ENCODE peak calls at places on chromosomes 13 and 19, in four cellular contexts. One of them, this sample, is unnamed. For H3K4me1, the result is how much of the 10 kb centered on the place peaks cover.

GRCh38 chr19:48752511-48753365 is at the start of gene FUT1:
- DNase-seq in PC-3: peak
- DNase-seq in lower lobe of right lung: peak
- DNase-seq in suprapubic skin: peak
- DNase-seq in this sample: no peak

GRCh38 chr13:111184685-111185401 is 69.7 kb downstream of the ARHGEF7 start:
- DNase-seq in lower lobe of right lung: no peak
- DNase-seq in PC-3: no peak
- DNase-seq in suprapubic skin: no peak
- DNase-seq in this sample: no peak

GRCh38 chr19:7657047-7657779 is 11.6 kb upstream of the RETN start:
- DNase-seq in lower lobe of right lung: peak
- DNase-seq in PC-3: no peak
- DNase-seq in suprapubic skin: no peak
- DNase-seq in this sample: no peak

GRCh38 chr13:30713133-30713532 is 22.2 kb upstream of the ALOX5AP start:
- DNase-seq in lower lobe of right lung: peak
- DNase-seq in suprapubic skin: no peak
- DNase-seq in PC-3: no peak
- DNase-seq in this sample: no peak

GRCh38 chr13:97435794-97436193 is 1.8 kb downstream of the RAP2A start:
- DNase-seq in suprapubic skin: no peak
- DNase-seq in lower lobe of right lung: no peak
- DNase-seq in PC-3: no peak
- DNase-seq in this sample: no peak

GRCh38 chr13:47933688-47934011 is 67.4 kb downstream of the SUCLA2 start:
- DNase-seq in lower lobe of right lung: no peak
- DNase-seq in suprapubic skin: no peak
- DNase-seq in PC-3: peak
- DNase-seq in this sample: no peak

GRCh38 chr13:91326156-91326555 is 21.3 kb upstream of the MIR17HG start:
- DNase-seq in suprapubic skin: no peak
- DNase-seq in PC-3: peak
- DNase-seq in lower lobe of right lung: no peak
- DNase-seq in this sample: no peak

GRCh38 chr19:51318687-51319675 is 7.5 kb downstream of the IGLON5 start:
- DNase-seq in PC-3: no peak
- DNase-seq in suprapubic skin: no peak
- DNase-seq in lower lobe of right lung: no peak
- DNase-seq in this sample: no peak

GRCh38 chr19:13366529-13367143 is 139.6 kb downstream of the CACNA1A start:
- DNase-seq in PC-3: peak
- DNase-seq in lower lobe of right lung: no peak
- DNase-seq in suprapubic skin: no peak
- DNase-seq in this sample: no peak

DNA sequence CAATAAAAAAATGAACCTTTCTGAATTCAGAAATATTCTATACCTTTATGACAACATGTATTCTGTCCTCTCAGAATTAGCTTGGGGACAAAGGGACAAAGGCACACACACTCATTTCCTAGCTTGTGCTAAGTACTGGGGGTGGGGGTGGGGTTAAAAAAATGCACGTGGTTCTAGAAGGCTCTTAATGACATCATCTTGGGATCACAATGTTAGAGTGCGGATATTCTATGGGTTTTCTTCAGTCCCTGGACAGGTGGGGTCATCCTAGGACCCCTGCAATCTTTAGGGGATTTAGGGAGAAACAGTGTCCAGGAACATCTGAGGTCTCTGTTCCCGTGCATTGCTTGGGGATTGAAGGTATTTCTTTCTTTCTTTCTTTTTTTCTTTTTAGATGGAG is 21.8 kb downstream of the GATAD2A start:
- DNase-seq in PC-3: no peak
- DNase-seq in suprapubic skin: no peak
- DNase-seq in lower lobe of right lung: no peak
- DNase-seq in this sample: no peak
- H3K4me1 ChIP-seq in PC-3: under half
- H3K4me1 ChIP-seq in suprapubic skin: half or more
- H3K4me1 ChIP-seq in lower lobe of right lung: under half
- H3K4me1 ChIP-seq in this sample: under half

DNA sequence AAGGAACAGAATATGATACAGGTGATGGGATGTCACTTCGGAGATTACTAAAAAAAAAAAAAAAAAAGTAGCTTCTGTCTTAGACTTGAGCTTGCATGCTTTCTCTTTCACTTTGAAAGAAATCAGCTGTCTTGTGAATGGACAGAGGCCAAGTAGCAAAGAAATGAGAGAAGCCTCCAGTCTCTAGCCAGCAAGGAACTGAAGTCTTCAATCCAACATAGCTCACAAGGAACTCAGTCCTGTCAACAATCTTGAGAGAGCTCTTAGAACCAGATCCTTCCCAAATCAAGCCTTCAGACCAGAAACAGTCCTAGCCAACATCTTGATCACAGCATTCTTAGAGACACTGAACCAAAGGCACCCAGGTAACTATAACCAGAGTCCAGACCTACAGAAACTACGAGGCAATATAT is 7.7 kb downstream of the N4BP2L2 start:
- DNase-seq in suprapubic skin: no peak
- DNase-seq in lower lobe of right lung: no peak
- DNase-seq in PC-3: no peak
- DNase-seq in this sample: no peak
- H3K4me3 ChIP-seq in suprapubic skin: peak
- H3K4me3 ChIP-seq in lower lobe of right lung: no peak
- H3K4me3 ChIP-seq in PC-3: no peak
- H3K4me3 ChIP-seq in this sample: no peak

DNA sequence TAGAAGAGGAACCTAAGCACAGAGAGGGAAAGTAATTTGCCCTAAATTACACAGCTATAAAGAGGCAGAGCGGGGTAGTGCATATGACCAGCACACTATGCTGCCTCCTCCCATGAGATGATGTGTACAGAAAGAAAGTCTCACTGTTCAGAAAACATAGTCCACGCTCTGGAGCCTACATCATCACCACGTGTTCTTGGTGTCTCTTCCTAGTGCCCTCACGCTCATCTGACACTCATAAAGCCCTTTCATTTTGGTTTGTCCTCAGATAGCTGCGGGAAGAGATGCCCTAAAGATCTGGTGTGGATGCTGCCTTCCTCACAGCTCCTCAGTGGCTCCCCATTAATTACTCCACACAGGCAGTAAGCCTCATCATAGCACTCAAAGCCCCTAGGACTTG is 27.4 kb upstream of the SIAH3 start:
- DNase-seq in lower lobe of right lung: no peak
- DNase-seq in suprapubic skin: no peak
- DNase-seq in PC-3: no peak
- DNase-seq in this sample: no peak
- TF ChIP-seq CTCF in lower lobe of right lung: no peak
- TF ChIP-seq CTCF in suprapubic skin: no peak
- TF ChIP-seq CTCF in PC-3: no peak
- TF ChIP-seq CTCF in this sample: no peak

GRCh38 chr19:21126078-21126477 is 15.8 kb upstream of the ZNF431 start:
- DNase-seq in PC-3: no peak
- DNase-seq in lower lobe of right lung: no peak
- DNase-seq in suprapubic skin: no peak
- DNase-seq in this sample: no peak
- H3K4me1 ChIP-seq in PC-3: under half
- H3K4me1 ChIP-seq in lower lobe of right lung: under half
- H3K4me1 ChIP-seq in suprapubic skin: under half
- H3K4me1 ChIP-seq in this sample: under half

GRCh38 chr19:57637379-57637778 is 4.4 kb downstream of the ZNF211 start:
- DNase-seq in lower lobe of right lung: no peak
- DNase-seq in PC-3: no peak
- DNase-seq in suprapubic skin: no peak
- DNase-seq in this sample: no peak

GRCh38 chr19:57643734-57644133 is 10.8 kb downstream of the ZNF211 start:
- DNase-seq in suprapubic skin: no peak
- DNase-seq in lower lobe of right lung: no peak
- DNase-seq in PC-3: no peak
- DNase-seq in this sample: no peak

GRCh38 chr19:57641715-57642234 is 8.8 kb downstream of the ZNF211 start:
- DNase-seq in PC-3: no peak
- DNase-seq in lower lobe of right lung: no peak
- DNase-seq in suprapubic skin: no peak
- DNase-seq in this sample: no peak

GRCh38 chr19:57648336-57649003 is 15.5 kb downstream of the ZNF211 start:
- DNase-seq in PC-3: no peak
- DNase-seq in suprapubic skin: no peak
- DNase-seq in lower lobe of right lung: no peak
- DNase-seq in this sample: no peak

GRCh38 chr19:57642396-57643046 is 9.6 kb downstream of the ZNF211 start:
- DNase-seq in PC-3: no peak
- DNase-seq in suprapubic skin: no peak
- DNase-seq in lower lobe of right lung: no peak
- DNase-seq in this sample: no peak
- H3K4me3 ChIP-seq in PC-3: no peak
- H3K4me3 ChIP-seq in suprapubic skin: no peak
- H3K4me3 ChIP-seq in lower lobe of right lung: no peak
- H3K4me3 ChIP-seq in this sample: no peak

GRCh38 chr19:5968431-5969373 is 9.2 kb downstream of the RANBP3 start:
- DNase-seq in lower lobe of right lung: peak
- DNase-seq in suprapubic skin: peak
- DNase-seq in PC-3: no peak
- DNase-seq in this sample: no peak

GRCh38 chr19:5966941-5967340 is 11.0 kb downstream of the RANBP3 start:
- DNase-seq in lower lobe of right lung: no peak
- DNase-seq in suprapubic skin: no peak
- DNase-seq in PC-3: no peak
- DNase-seq in this sample: no peak

GRCh38 chr19:5969476-5969875 is 8.5 kb downstream of the RANBP3 start:
- DNase-seq in lower lobe of right lung: peak
- DNase-seq in suprapubic skin: peak
- DNase-seq in PC-3: no peak
- DNase-seq in this sample: no peak

GRCh38 chr19:5967571-5967970 is 10.4 kb downstream of the RANBP3 start:
- DNase-seq in suprapubic skin: peak
- DNase-seq in PC-3: no peak
- DNase-seq in lower lobe of right lung: peak
- DNase-seq in this sample: no peak

GRCh38 chr19:5967994-5968430 is 9.9 kb downstream of the RANBP3 start:
- DNase-seq in lower lobe of right lung: peak
- DNase-seq in suprapubic skin: peak
- DNase-seq in PC-3: peak
- DNase-seq in this sample: no peak
- TF ChIP-seq CTCF in lower lobe of right lung: peak
- TF ChIP-seq CTCF in suprapubic skin: peak
- TF ChIP-seq CTCF in PC-3: peak
- TF ChIP-seq CTCF in this sample: peak

GRCh38 chr13:32047796-32048195 is 16.2 kb downstream of the FRY start:
- DNase-seq in lower lobe of right lung: no peak
- DNase-seq in suprapubic skin: no peak
- DNase-seq in PC-3: no peak
- DNase-seq in this sample: no peak
- H3K4me1 ChIP-seq in lower lobe of right lung: under half
- H3K4me1 ChIP-seq in suprapubic skin: under half
- H3K4me1 ChIP-seq in PC-3: under half
- H3K4me1 ChIP-seq in this sample: under half

GRCh38 chr13:80363890-80364503 is 23.1 kb upstream of the SPRY2 start:
- DNase-seq in lower lobe of right lung: no peak
- DNase-seq in suprapubic skin: no peak
- DNase-seq in PC-3: peak
- DNase-seq in this sample: no peak
- H3K4me3 ChIP-seq in lower lobe of right lung: no peak
- H3K4me3 ChIP-seq in suprapubic skin: no peak
- H3K4me3 ChIP-seq in PC-3: peak
- H3K4me3 ChIP-seq in this sample: no peak

DNA sequence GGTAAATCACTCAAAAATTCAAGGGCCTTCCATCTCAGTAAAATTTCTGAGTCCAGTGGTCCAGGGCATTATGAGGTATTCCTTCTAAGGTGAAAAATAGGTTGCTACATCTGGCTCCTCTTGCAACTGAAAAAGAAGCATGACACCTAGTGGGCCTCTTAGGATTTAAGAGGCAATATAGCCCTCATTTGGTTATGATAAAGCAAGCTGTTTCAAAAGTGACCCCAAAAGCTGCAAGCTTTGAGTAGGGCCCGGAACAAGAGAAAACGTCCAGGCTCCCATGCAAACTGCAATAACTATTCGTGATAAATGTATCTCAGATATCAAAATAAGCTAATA is 1910.2 kb upstream of the PRR20A start:
- DNase-seq in PC-3: no peak
- DNase-seq in lower lobe of right lung: no peak
- DNase-seq in suprapubic skin: no peak
- DNase-seq in this sample: no peak
- TF ChIP-seq CTCF in PC-3: no peak
- TF ChIP-seq CTCF in lower lobe of right lung: no peak
- TF ChIP-seq CTCF in suprapubic skin: no peak
- TF ChIP-seq CTCF in this sample: no peak